ENCODE peak calls at places on chromosome 16, in nine cellular contexts. I is fibroblast of lung, G is A549, M is neural progenitor cell, N is AG04450, O is sigmoid colon, Q is IMR-90, H is mesothelial cell of epicardium, F is gastrocnemius medialis. L is an unnamed sample.

GRCh38 chr16:84919267-84919666 is 92.1 kb downstream of the ZDHHC7 start:
- DNase-seq in I (no peak), G (no peak), M (no peak), N (no peak), O (no peak), Q (peak; percentile 69), H (no peak), F (no peak), L (no peak)

GRCh38 chr16:13298676-13299075 is 397.3 kb downstream of the SHISA9 start:
- DNase-seq in I (no peak), G (no peak), M (no peak), N (no peak), O (no peak), Q (no peak), H (no peak), F (no peak), L (no peak)

GRCh38 chr16:78576941-78577340 is 477.5 kb downstream of the WWOX start:
- DNase-seq in I (peak; percentile 6), G (peak; percentile 4), M (no peak), N (no peak), O (no peak), Q (no peak), H (no peak), F (no peak), L (no peak)

GRCh38 chr16:64150193-64150592 is 971.7 kb downstream of the CDH11 start:
- DNase-seq in I (peak; percentile 29), G (no peak), M (no peak), N (no peak), O (no peak), Q (peak; percentile 3), H (no peak), F (no peak), L (no peak)

GRCh38 chr16:19691161-19691850 is 26.7 kb downstream of the KNOP1 start:
- DNase-seq in I (no peak), G (no peak), M (no peak), N (no peak), O (no peak), Q (peak; percentile 17), H (no peak), F (no peak), L (no peak)

GRCh38 chr16:78926723-78927200 is 673.8 kb downstream of the MAF start:
- DNase-seq in I (no peak), G (no peak), M (no peak), N (no peak), O (no peak), Q (no peak), H (no peak), F (no peak), L (no peak)

GRCh38 chr16:3934491-3935185 is 54.1 kb upstream of the CREBBP start:
- DNase-seq in I (no peak), G (peak; percentile 55), M (no peak), N (no peak), O (peak; percentile 44), Q (no peak), H (no peak), F (no peak), L (peak; percentile 24)

GRCh38 chr16:81553814-81554675 is 109.4 kb downstream of the CMIP start:
- DNase-seq in I (no peak), G (no peak), M (no peak), N (no peak), O (no peak), Q (no peak), H (no peak), F (no peak), L (no peak)

GRCh38 chr16:28524544-28525179 is 14.1 kb downstream of the NUPR1 start:
- DNase-seq in I (no peak), G (no peak), M (no peak), N (no peak), O (no peak), Q (no peak), H (no peak), F (no peak), L (no peak)

GRCh38 chr16:5850632-5851175 is 753.1 kb upstream of the EEF2KMT start:
- DNase-seq in I (no peak), G (no peak), M (no peak), N (no peak), O (no peak), Q (no peak), H (no peak), F (no peak), L (no peak)

GRCh38 chr16:72961115-72961832 is 86.7 kb downstream of the ZFHX3 start:
- DNase-seq in I (peak; percentile 24), G (no peak), M (no peak), N (no peak), O (peak; percentile 57), Q (peak; percentile 30), H (no peak), F (peak; percentile 89), L (no peak)

GRCh38 chr16:59913666-59914065 is 1179.5 kb upstream of the GOT2 start:
- DNase-seq in I (peak; percentile 76), G (no peak), M (no peak), N (no peak), O (no peak), Q (no peak), H (no peak), F (no peak), L (no peak)

GRCh38 chr16:77385481-77385880 is 49.4 kb downstream of the ADAMTS18 start:
- DNase-seq in I (no peak), G (no peak), M (no peak), N (no peak), O (no peak), Q (no peak), H (no peak), F (no peak), L (no peak)

GRCh38 chr16:9787717-9788116 is 394.5 kb downstream of the GRIN2A start:
- DNase-seq in I (peak; percentile 48), G (peak; percentile 7), M (no peak), N (no peak), O (no peak), Q (no peak), H (no peak), F (no peak), L (no peak)

GRCh38 chr16:83420206-83420760 is 387.5 kb upstream of the HSBP1 start:
- DNase-seq in I (peak; percentile 44), G (no peak), M (peak; percentile 74), N (no peak), O (no peak), Q (peak; percentile 47), H (no peak), F (no peak), L (no peak)

GRCh38 chr16:80974649-80975376 is 31.9 kb downstream of the CMC2 start:
- DNase-seq in I (no peak), G (peak; percentile 20), M (peak; percentile 18), N (no peak), O (no peak), Q (no peak), H (no peak), F (no peak), L (no peak)

GRCh38 chr16:80583466-80583865 is 42.7 kb downstream of the DYNLRB2 start:
- DNase-seq in I (peak; percentile 90), G (no peak), M (no peak), N (no peak), O (no peak), Q (peak; percentile 59), H (no peak), F (peak; percentile 16), L (no peak)

GRCh38 chr16:15643453-15644305 is 725 bp upstream of the MARF1 start:
- DNase-seq in I (peak; percentile 60), G (peak; percentile 74), M (no peak), N (peak; percentile 23), O (no peak), Q (peak; percentile 59), H (no peak), F (peak; percentile 25), L (no peak)

GRCh38 chr16:79283578-79283977 is 317.0 kb downstream of the MAF start:
- DNase-seq in I (no peak), G (no peak), M (no peak), N (no peak), O (no peak), Q (no peak), H (no peak), F (no peak), L (no peak)

GRCh38 chr16:57388359-57389086 is 16.0 kb upstream of the CCL17 start:
- DNase-seq in I (no peak), G (peak; percentile 48), M (no peak), N (no peak), O (no peak), Q (no peak), H (no peak), F (no peak), L (peak; percentile 18)

GRCh38 chr16:61654962-61655361 is 381.3 kb downstream of the CDH8 start:
- DNase-seq in I (no peak), G (no peak), M (no peak), N (no peak), O (no peak), Q (no peak), H (no peak), F (no peak), L (no peak)

GRCh38 chr16:75195811-75196790 is 10.9 kb downstream of the CTRB2 start:
- DNase-seq in I (no peak), G (no peak), M (no peak), N (no peak), O (no peak), Q (no peak), H (no peak), F (no peak), L (peak; percentile 65)

GRCh38 chr16:87653234-87653633 is 50.9 kb downstream of the JPH3 start:
- DNase-seq in I (peak; percentile 3), G (peak; percentile 33), M (no peak), N (no peak), O (no peak), Q (peak; percentile 2), H (no peak), F (no peak), L (no peak)
- TF ChIP-seq CTCF in I (peak; percentile 50), G (peak; percentile 18), M (peak; percentile 47), N (peak; percentile 54), O (no peak), Q (peak; percentile 37), H (peak; percentile 72), F (no peak), L (peak; percentile 72)

DNA sequence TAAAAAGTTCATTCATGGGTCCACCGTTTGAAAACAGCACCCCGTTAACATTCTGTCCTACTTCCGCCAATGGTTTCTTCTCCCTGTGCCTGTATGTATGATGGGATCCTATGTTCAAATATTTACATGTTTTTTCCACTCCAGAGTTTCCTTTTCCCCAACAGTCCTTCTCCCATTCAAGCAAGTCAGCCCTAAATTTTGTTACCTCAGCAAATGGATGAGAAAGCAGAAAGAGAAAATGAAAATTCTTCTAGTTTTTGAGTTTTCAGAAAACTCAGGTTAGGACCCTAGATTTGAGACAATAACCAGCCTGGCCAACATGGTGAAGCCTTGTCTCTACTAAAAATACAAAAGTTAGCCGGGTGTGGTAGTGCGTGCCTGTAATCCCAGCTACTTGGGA is 3.5 kb upstream of the ERN2 start:
- DNase-seq in I (no peak), G (no peak), M (no peak), N (no peak), O (no peak), Q (no peak), H (no peak), F (no peak), L (no peak)
- TF ChIP-seq CTCF in I (no peak), G (no peak), M (no peak), N (no peak), O (no peak), Q (no peak), H (no peak), F (no peak), L (no peak)

GRCh38 chr16:46974352-46974751 is 878 bp upstream of the DNAJA2 start:
- DNase-seq in I (peak; percentile 9), G (peak; percentile 47), M (peak; percentile 13), N (no peak), O (no peak), Q (no peak), H (no peak), F (no peak), L (no peak)
- TF ChIP-seq CTCF in I (no peak), G (no peak), M (no peak), N (no peak), O (no peak), Q (no peak), H (no peak), F (no peak), L (no peak)

GRCh38 chr16:2026461-2027023 is at the start of gene NHERF2:
- DNase-seq in I (no peak), G (no peak), M (peak; percentile 74), N (no peak), O (no peak), Q (no peak), H (peak; percentile 26), F (no peak), L (no peak)
- TF ChIP-seq CTCF in I (no peak), G (no peak), M (no peak), N (no peak), O (no peak), Q (no peak), H (no peak), F (no peak), L (no peak)

L was measured in chondrocyte.